ENCODE peak calls at places on chromosomes 4 and X, in nine cellular contexts. N, W, L, E, C, R, H, X and D are unnamed samples.

GRCh38 chr4:183337833-183338232 is 15.6 kb upstream of the CLDN24 start:
- DNase-seq in N (no peak), W (no peak), L (peak), E (no peak), C (no peak), R (no peak), H (no peak), X (no peak), D (no peak)

GRCh38 chr4:119550857-119551532 is 77.6 kb downstream of the PDE5A start:
- DNase-seq in N (no peak), W (no peak), L (no peak), E (no peak), C (no peak), R (no peak), H (no peak), X (no peak), D (peak)

GRCh38 chr4:48127882-48128394 is 6.1 kb downstream of the TXK start:
- DNase-seq in N (no peak), W (peak), L (peak), E (peak), C (peak), R (peak), H (peak), X (peak), D (peak)

GRCh38 chrX:108270739-108271396 is 167.4 kb downstream of the COL4A6 start:
- DNase-seq in N (peak), W (no peak), L (no peak), E (no peak), C (no peak), R (no peak), H (no peak), X (no peak), D (no peak)

GRCh38 chrX:35787867-35788266 is 10.3 kb upstream of the MAGEB16 start:
- DNase-seq in N (no peak), W (no peak), L (no peak), E (no peak), C (no peak), R (no peak), H (no peak), X (peak), D (no peak)

GRCh38 chr4:1856920-1857699 is 1.2 kb upstream of the LETM1 start:
- DNase-seq in N (no peak), W (peak), L (no peak), E (no peak), C (no peak), R (no peak), H (peak), X (no peak), D (no peak)

GRCh38 chr4:98469776-98470175 is 188.6 kb downstream of the TSPAN5 start:
- DNase-seq in N (no peak), W (no peak), L (no peak), E (no peak), C (no peak), R (no peak), H (no peak), X (no peak), D (no peak)

GRCh38 chrX:112746812-112747630 is 67.3 kb upstream of the LHFPL1 start:
- DNase-seq in N (no peak), W (no peak), L (no peak), E (no peak), C (no peak), R (no peak), H (no peak), X (no peak), D (no peak)

GRCh38 chr4:101941816-101942358 is 151.4 kb downstream of the BANK1 start:
- DNase-seq in N (no peak), W (no peak), L (no peak), E (no peak), C (no peak), R (no peak), H (no peak), X (no peak), D (no peak)

GRCh38 chrX:138845791-138846190 is 134.3 kb upstream of the FGF13 start:
- DNase-seq in N (no peak), W (no peak), L (no peak), E (no peak), C (no peak), R (no peak), H (no peak), X (no peak), D (no peak)

GRCh38 chr4:169934794-169935400 is 91.3 kb downstream of the MFAP3L start:
- DNase-seq in N (no peak), W (no peak), L (no peak), E (no peak), C (no peak), R (no peak), H (no peak), X (no peak), D (no peak)

GRCh38 chr4:116573540-116573939 is 511.8 kb downstream of the TRAM1L1 start:
- DNase-seq in N (no peak), W (no peak), L (no peak), E (no peak), C (no peak), R (no peak), H (no peak), X (no peak), D (no peak)

GRCh38 chr4:108149588-108150380 is 18.9 kb downstream of the LEF1 start:
- DNase-seq in N (no peak), W (no peak), L (no peak), E (peak), C (no peak), R (no peak), H (no peak), X (no peak), D (no peak)

GRCh38 chrX:23168291-23168690 is 166.4 kb upstream of the PTCHD1 start:
- DNase-seq in N (no peak), W (no peak), L (no peak), E (no peak), C (no peak), R (no peak), H (no peak), X (no peak), D (no peak)

GRCh38 chrX:53683556-53684414 is 2.7 kb downstream of the HUWE1 start:
- DNase-seq in N (peak), W (peak), L (peak), E (peak), C (peak), R (peak), H (peak), X (peak), D (peak)

GRCh38 chr4:55356991-55357461 is 11.0 kb downstream of the SRD5A3 start:
- DNase-seq in N (no peak), W (no peak), L (no peak), E (no peak), C (no peak), R (peak), H (peak), X (peak), D (no peak)

GRCh38 chr4:157961591-157961990 is 211.2 kb downstream of the GASK1B start:
- DNase-seq in N (no peak), W (no peak), L (no peak), E (no peak), C (no peak), R (no peak), H (no peak), X (peak), D (no peak)

GRCh38 chrX:154714925-154715324 is 36.0 kb downstream of the GAB3 start:
- DNase-seq in N (peak), W (peak), L (no peak), E (no peak), C (no peak), R (peak), H (peak), X (peak), D (no peak)

GRCh38 chrX:96770315-96770714 is 85.7 kb downstream of the DIAPH2 start:
- DNase-seq in N (peak), W (no peak), L (no peak), E (no peak), C (no peak), R (no peak), H (peak), X (peak), D (peak)

GRCh38 chr4:76801621-76802545 is 96.1 kb downstream of the SOWAHB start:
- DNase-seq in N (no peak), W (peak), L (no peak), E (no peak), C (no peak), R (no peak), H (no peak), X (no peak), D (no peak)

GRCh38 chr4:149306537-149306936 is 509.1 kb downstream of the IQCM start:
- DNase-seq in N (no peak), W (no peak), L (no peak), E (no peak), C (no peak), R (no peak), H (no peak), X (no peak), D (no peak)

GRCh38 chr4:152698012-152698499 is 18.3 kb upstream of the TMEM154 start:
- DNase-seq in N (no peak), W (no peak), L (no peak), E (no peak), C (no peak), R (no peak), H (no peak), X (no peak), D (no peak)

GRCh38 chr4:148375581-148375980 is 66.6 kb downstream of the NR3C2 start:
- DNase-seq in N (no peak), W (no peak), L (no peak), E (no peak), C (no peak), R (no peak), H (no peak), X (no peak), D (no peak)

GRCh38 chr4:27811928-27812327 is 951.3 kb downstream of the STIM2 start:
- DNase-seq in N (no peak), W (no peak), L (no peak), E (no peak), C (no peak), R (no peak), H (no peak), X (no peak), D (no peak)

GRCh38 chr4:67713531-67714247 is 12.7 kb upstream of the UBA6 start:
- DNase-seq in N (no peak), W (no peak), L (no peak), E (no peak), C (no peak), R (peak), H (peak), X (peak), D (no peak)

GRCh38 chrX:389021-389441 is 2.3 kb upstream of the PPP2R3B start:
- DNase-seq in N (no peak), W (no peak), L (no peak), E (no peak), C (no peak), R (no peak), H (no peak), X (no peak), D (no peak)

GRCh38 chr4:108171541-108172230 is 3.0 kb upstream of the LEF1 start:
- DNase-seq in N (no peak), W (peak), L (peak), E (no peak), C (peak), R (no peak), H (no peak), X (no peak), D (no peak)

GRCh38 chr4:184807261-184807660 is 18.5 kb downstream of the ACSL1 start:
- DNase-seq in N (no peak), W (no peak), L (no peak), E (no peak), C (no peak), R (no peak), H (no peak), X (peak), D (no peak)

GRCh38 chr4:8117278-8117682 is 41.3 kb downstream of the ABLIM2 start:
- DNase-seq in N (no peak), W (peak), L (no peak), E (no peak), C (peak), R (peak), H (peak), X (peak), D (peak)

GRCh38 chr4:125319311-125319710 is 4.6 kb downstream of the FAT4 start:
- DNase-seq in N (no peak), W (no peak), L (no peak), E (no peak), C (no peak), R (no peak), H (no peak), X (no peak), D (no peak)

GRCh38 chr4:156830356-156830755 is 141.2 kb downstream of the PDGFC start:
- DNase-seq in N (no peak), W (no peak), L (no peak), E (peak), C (no peak), R (no peak), H (no peak), X (peak), D (peak)

GRCh38 chrX:154991476-154991875 is 31.0 kb downstream of the F8 start:
- DNase-seq in N (no peak), W (no peak), L (no peak), E (no peak), C (no peak), R (no peak), H (no peak), X (no peak), D (no peak)

GRCh38 chrX:70592091-70592490 is 147.5 kb downstream of the DLG3 start:
- DNase-seq in N (no peak), W (no peak), L (no peak), E (peak), C (no peak), R (no peak), H (peak), X (peak), D (peak)

GRCh38 chr4:183094393-183095198 is 4.5 kb upstream of the WWC2 start:
- DNase-seq in N (no peak), W (no peak), L (no peak), E (no peak), C (no peak), R (no peak), H (no peak), X (peak), D (no peak)

GRCh38 chr4:150209140-150209829 is 131.0 kb downstream of the DCLK2 start:
- DNase-seq in N (no peak), W (peak), L (no peak), E (peak), C (no peak), R (peak), H (peak), X (peak), D (peak)

GRCh38 chrX:16114640-16115039 is 8.7 kb upstream of the GRPR start:
- DNase-seq in N (no peak), W (no peak), L (no peak), E (peak), C (no peak), R (no peak), H (no peak), X (no peak), D (peak)

GRCh38 chrX:12946838-12947544 is 27.9 kb upstream of the TMSB4X start:
- DNase-seq in N (peak), W (peak), L (peak), E (peak), C (peak), R (peak), H (peak), X (peak), D (peak)

GRCh38 chrX:66200855-66201795 is 37.1 kb downstream of the HEPH start:
- DNase-seq in N (no peak), W (no peak), L (no peak), E (peak), C (no peak), R (no peak), H (peak), X (peak), D (peak)